ENCODE peak calls at places on chromosomes 2 and 18, in four cellular contexts. Q, C, J and K are unnamed samples.

GRCh38 chr2:65530547-65531320 is 98.3 kb upstream of the SPRED2 start:
- DNase-seq in Q (no peak), C (peak), J (no peak), K (no peak)

GRCh38 chr18:35267161-35267651 is 22.8 kb downstream of the ZSCAN30 start:
- DNase-seq in Q (peak), C (peak), J (no peak), K (peak)

GRCh38 chr2:34093790-34094189 is 494.7 kb upstream of the FAM98A start:
- DNase-seq in Q (no peak), C (no peak), J (no peak), K (no peak)

GRCh38 chr2:61853086-61853847 is 593 bp downstream of the FAM161A start:
- DNase-seq in Q (peak), C (peak), J (peak), K (peak)

GRCh38 chr2:30871980-30872789 is 64.9 kb upstream of the CAPN13 start:
- DNase-seq in Q (no peak), C (no peak), J (no peak), K (peak)

GRCh38 chr2:4745596-4745995 is 946.6 kb upstream of the SOX11 start:
- DNase-seq in Q (no peak), C (no peak), J (no peak), K (no peak)

GRCh38 chr2:44934962-44935853 is 6.3 kb upstream of the SIX3 start:
- DNase-seq in Q (no peak), C (peak), J (no peak), K (peak)

GRCh38 chr2:9722451-9722850 is 91.7 kb upstream of the YWHAQ start:
- DNase-seq in Q (no peak), C (no peak), J (no peak), K (no peak)

GRCh38 chr2:38613126-38613848 is 10.6 kb upstream of the HNRNPLL start:
- DNase-seq in Q (no peak), C (no peak), J (no peak), K (peak)

GRCh38 chr2:232484628-232485332 is 2.9 kb downstream of the ECEL1 start:
- DNase-seq in Q (no peak), C (no peak), J (no peak), K (no peak)

GRCh38 chr2:166539340-166540162 is 45.5 kb upstream of the SCN7A start:
- DNase-seq in Q (peak), C (no peak), J (peak), K (no peak)

GRCh38 chr2:173657996-173658717 is 303.5 kb downstream of the CDCA7 start:
- DNase-seq in Q (no peak), C (no peak), J (peak), K (no peak)

GRCh38 chr2:6452702-6453481 is 412.8 kb downstream of the CMPK2 start:
- DNase-seq in Q (no peak), C (no peak), J (no peak), K (no peak)

GRCh38 chr18:68734311-68734710 is 19.4 kb upstream of the TMX3 start:
- DNase-seq in Q (no peak), C (no peak), J (no peak), K (no peak)

GRCh38 chr2:235550946-235551345 is 57.1 kb downstream of the AGAP1 start:
- DNase-seq in Q (no peak), C (no peak), J (no peak), K (no peak)

GRCh38 chr2:43212931-43213330 is 13.5 kb downstream of the ZFP36L2 start:
- DNase-seq in Q (peak), C (peak), J (no peak), K (peak)

GRCh38 chr2:5703166-5703565 is 11.0 kb downstream of the SOX11 start:
- DNase-seq in Q (no peak), C (no peak), J (no peak), K (no peak)

DNA sequence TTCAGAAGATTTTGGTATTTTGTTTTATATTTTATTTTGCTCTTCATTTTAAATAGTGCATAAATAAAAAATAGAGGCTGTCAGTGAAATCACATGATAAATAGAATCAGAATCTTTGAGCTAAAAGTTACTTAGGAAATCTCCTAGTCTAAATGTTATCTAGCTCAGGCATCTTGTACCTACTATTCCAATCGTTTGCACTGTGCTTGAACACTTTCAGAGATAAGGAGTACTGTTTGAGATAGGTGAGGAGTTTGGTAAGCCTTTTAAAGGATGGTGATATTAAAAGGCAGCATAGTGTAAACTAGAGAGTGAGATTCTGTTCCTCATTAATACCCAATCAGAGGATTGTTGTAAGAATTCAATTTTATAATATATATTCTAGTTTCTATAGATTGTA is 157.2 kb upstream of the MYO3B start:
- DNase-seq in Q (no peak), C (no peak), J (no peak), K (no peak)
- TF ChIP-seq POLR2A in Q (no peak), C (no peak), J (no peak), K (no peak)

GRCh38 chr2:176105727-176106635 is 1.1 kb upstream of the HOXD11 start:
- DNase-seq in Q (no peak), C (peak), J (no peak), K (no peak)

GRCh38 chr2:176104338-176105077 is 2.6 kb upstream of the HOXD11 start:
- DNase-seq in Q (no peak), C (peak), J (no peak), K (no peak)

GRCh38 chr2:176105078-176105726 is 1.9 kb upstream of the HOXD11 start:
- DNase-seq in Q (no peak), C (peak), J (no peak), K (no peak)

GRCh38 chr2:176107731-176108181 is 676 bp downstream of the HOXD11 start:
- DNase-seq in Q (no peak), C (peak), J (no peak), K (no peak)

DNA sequence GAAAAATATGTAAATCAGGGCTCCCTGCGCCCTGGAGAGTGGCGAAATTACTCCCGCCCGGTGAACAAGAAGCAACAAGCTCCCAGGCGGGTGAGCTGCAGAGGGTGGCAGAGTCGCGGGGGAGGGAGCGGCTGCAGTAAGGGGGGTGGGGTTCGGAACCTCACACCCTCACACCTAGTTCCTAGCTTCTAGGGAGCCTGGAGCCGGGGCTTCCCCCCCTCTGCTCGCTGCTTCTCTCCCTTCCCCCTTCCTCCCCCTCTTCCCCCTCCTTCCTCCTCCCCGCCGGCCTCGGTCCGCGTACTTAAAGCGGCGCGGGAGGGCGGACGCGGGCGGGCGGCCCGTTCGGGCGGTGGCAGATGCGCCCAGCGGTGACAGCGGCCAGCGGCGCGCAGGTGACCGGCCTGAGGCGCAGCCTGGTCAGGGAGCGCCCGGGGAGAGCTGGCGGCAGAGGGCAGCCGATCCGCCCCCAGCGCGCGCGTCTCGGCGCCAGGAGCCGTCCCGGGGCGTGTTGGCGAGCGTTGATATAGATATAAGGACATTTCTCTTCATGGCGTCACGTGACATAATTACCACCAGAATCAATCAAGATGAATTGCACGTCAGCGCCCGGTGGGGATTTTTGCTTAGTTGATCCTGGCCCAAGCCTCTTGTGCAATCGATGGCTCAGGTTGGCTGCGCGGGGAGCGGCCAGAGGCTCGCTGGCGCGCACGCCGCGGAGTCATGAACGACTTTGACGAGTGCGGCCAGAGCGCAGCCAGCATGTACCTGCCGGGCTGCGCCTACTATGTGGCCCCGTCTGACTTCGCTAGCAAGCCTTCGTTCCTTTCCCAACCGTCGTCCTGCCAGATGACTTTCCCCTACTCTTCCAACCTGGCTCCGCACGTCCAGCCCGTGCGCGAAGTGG is at the start of gene HOXD11:
- DNase-seq in Q (no peak), C (peak), J (no peak), K (peak)
- TF ChIP-seq POLR2A in Q (no peak), C (no peak), J (no peak), K (no peak)

GRCh38 chr18:44679912-44680270 is 797 bp upstream of the SETBP1 start:
- DNase-seq in Q (peak), C (peak), J (no peak), K (peak)

GRCh38 chr18:44677933-44678332 is 2.8 kb upstream of the SETBP1 start:
- DNase-seq in Q (no peak), C (no peak), J (no peak), K (no peak)

GRCh38 chr18:44678725-44679055 is 2.0 kb upstream of the SETBP1 start:
- DNase-seq in Q (no peak), C (no peak), J (no peak), K (no peak)

GRCh38 chr18:44680271-44681038 is at the start of gene SETBP1:
- DNase-seq in Q (peak), C (peak), J (no peak), K (peak)

GRCh38 chr18:44679056-44679911 is 1.4 kb upstream of the SETBP1 start:
- DNase-seq in Q (peak), C (peak), J (no peak), K (peak)
- TF ChIP-seq POLR2A in Q (no peak), C (no peak), J (no peak), K (peak)

GRCh38 chr2:127637725-127638252 is 8.2 kb upstream of the GPR17 start:
- DNase-seq in Q (no peak), C (no peak), J (peak), K (peak)
- TF ChIP-seq POLR2A in Q (no peak), C (no peak), J (no peak), K (no peak)

GRCh38 chr2:203080447-203080846 is 65.8 kb downstream of the NBEAL1 start:
- DNase-seq in Q (no peak), C (no peak), J (no peak), K (no peak)
- TF ChIP-seq POLR2A in Q (no peak), C (no peak), J (no peak), K (no peak)

GRCh38 chr2:177229448-177230242 is 17.1 kb downstream of the HNRNPA3 start:
- DNase-seq in Q (no peak), C (no peak), J (no peak), K (no peak)
- TF ChIP-seq POLR2A in Q (no peak), C (no peak), J (no peak), K (no peak)

DNA sequence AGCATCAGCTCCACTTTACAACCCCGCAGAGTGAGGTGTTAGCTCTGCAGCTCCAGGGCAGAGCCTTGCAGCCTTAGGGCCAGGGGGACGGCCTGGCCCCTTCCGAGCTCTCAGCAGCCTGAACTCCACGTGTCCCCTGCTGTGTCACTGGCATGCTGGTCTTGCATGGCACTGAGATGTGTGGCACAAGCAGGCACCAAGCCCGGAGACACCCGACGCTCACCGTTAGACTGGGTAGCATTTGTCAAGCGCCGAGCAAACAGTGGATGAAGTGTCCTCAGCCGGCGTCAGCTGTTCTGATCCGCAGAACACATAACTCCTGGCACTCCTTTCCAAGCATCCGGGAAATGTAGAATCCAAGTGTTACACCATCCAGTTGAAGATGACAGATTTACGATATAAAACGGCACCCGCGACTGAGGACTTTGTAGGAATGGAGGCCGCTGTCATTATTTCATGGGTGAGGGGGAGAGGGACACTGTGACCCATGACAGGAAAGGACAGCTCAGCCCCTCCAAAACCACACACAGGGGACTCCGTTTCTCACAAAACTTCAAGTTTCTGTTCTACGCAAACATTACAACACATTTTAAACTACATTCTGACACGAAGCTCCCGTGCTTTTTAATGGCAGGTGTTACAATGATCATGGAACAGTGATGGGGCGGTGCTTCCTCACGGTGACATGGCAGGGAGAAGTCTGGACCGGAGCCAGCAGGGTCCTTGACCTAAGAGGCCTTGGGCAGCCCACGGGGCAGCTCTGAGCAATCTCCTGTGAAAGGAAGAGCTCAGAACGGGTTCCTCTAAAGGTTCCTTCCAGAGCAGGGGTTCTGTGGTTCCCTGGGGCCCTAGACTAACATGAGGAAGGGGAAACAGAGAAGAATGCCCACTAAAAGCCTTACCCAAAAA is 89.4 kb downstream of the HDAC4 start:
- DNase-seq in Q (peak), C (peak), J (no peak), K (no peak)
- TF ChIP-seq POLR2A in Q (no peak), C (no peak), J (no peak), K (no peak)